ENCODE peak calls at places on chromosomes 4 and X, in five cellular contexts. J is HepG2, D is GM23338, N is K562, V is GM12878. M is an unnamed sample.

GRCh38 chr4:37584530-37585060 is 101.6 kb downstream of the RELL1 start:
- DNase-seq in D (no peak), N (no peak), V (no peak), J (no peak), M (no peak)

GRCh38 chr4:164700471-164700870 is 53.5 kb upstream of the SMIM31 start:
- DNase-seq in V (no peak), D (peak), J (peak), N (peak), M (peak)

GRCh38 chr4:149164282-149164681 is 651.4 kb downstream of the IQCM start:
- DNase-seq in D (peak), J (no peak), N (no peak), V (no peak), M (no peak)

GRCh38 chr4:66275381-66276060 is 605.2 kb upstream of the EPHA5 start:
- DNase-seq in J (no peak), D (no peak), N (no peak), V (no peak), M (no peak)

GRCh38 chr4:109879081-109879480 is 31.2 kb downstream of the LRIT3 start:
- DNase-seq in N (no peak), J (no peak), V (no peak), D (no peak), M (no peak)

GRCh38 chr4:10260777-10261176 is 144.2 kb upstream of the WDR1 start:
- DNase-seq in V (no peak), N (no peak), J (no peak), D (peak), M (no peak)

GRCh38 chr4:8832130-8832930 is 39.3 kb downstream of the HMX1 start:
- DNase-seq in N (no peak), D (no peak), J (no peak), V (no peak), M (no peak)

GRCh38 chr4:101693842-101694398 is 96.6 kb upstream of the BANK1 start:
- DNase-seq in V (no peak), D (no peak), J (no peak), N (no peak), M (no peak)

GRCh38 chr4:10619220-10619619 is 65.3 kb downstream of the CLNK start:
- DNase-seq in D (no peak), J (no peak), V (no peak), N (no peak), M (no peak)

GRCh38 chrX:153925739-153926593 is at the start of gene ARHGAP4:
- DNase-seq in V (no peak), D (peak), N (peak), J (no peak), M (no peak)

GRCh38 chrX:17042046-17042445 is 95.6 kb downstream of the REPS2 start:
- DNase-seq in D (no peak), N (no peak), J (no peak), V (no peak), M (no peak)

GRCh38 chr4:88690355-88690754 is 7.3 kb downstream of the NAP1L5 start:
- DNase-seq in D (no peak), J (no peak), V (no peak), N (peak), M (peak)

GRCh38 chr4:91243132-91243531 is 1060.6 kb upstream of the GRID2 start:
- DNase-seq in N (no peak), D (no peak), V (no peak), J (no peak), M (peak)

GRCh38 chrX:110847334-110847733 is 51.7 kb upstream of the CHRDL1 start:
- DNase-seq in N (peak), V (peak), J (peak), D (peak), M (peak)

GRCh38 chr4:107825072-107825789 is 499 bp downstream of the SGMS2 start:
- DNase-seq in J (no peak), N (peak), V (no peak), D (peak), M (peak)

GRCh38 chr4:99670409-99671073 is 12.9 kb upstream of the C4orf54 start:
- DNase-seq in D (no peak), V (no peak), N (peak), J (no peak), M (no peak)

GRCh38 chr4:687975-688694 is 816 bp downstream of the SLC49A3 start:
- DNase-seq in J (no peak), N (no peak), V (no peak), D (peak), M (no peak)

GRCh38 chrX:68848189-68848940 is 19.5 kb downstream of the EFNB1 start:
- DNase-seq in N (no peak), V (no peak), D (no peak), J (no peak), M (no peak)

GRCh38 chr4:37970702-37971101 is 10.5 kb downstream of the PTTG2 start:
- DNase-seq in N (peak), D (peak), J (peak), V (no peak), M (peak)

GRCh38 chr4:1011022-1011694 is at the start of gene FGFRL1:
- DNase-seq in N (peak), J (peak), V (no peak), D (peak), M (peak)

GRCh38 chr4:80305466-80305865 is 30.1 kb upstream of the CFAP299 start:
- DNase-seq in D (no peak), V (no peak), N (no peak), J (no peak), M (no peak)

GRCh38 chr4:87896020-87896621 is 63.4 kb downstream of the MEPE start:
- DNase-seq in J (peak), D (peak), V (no peak), N (no peak), M (peak)

GRCh38 chrX:111244238-111244750 is 26.0 kb downstream of the CAPN6 start:
- DNase-seq in J (peak), V (no peak), D (peak), N (peak), M (peak)

GRCh38 chr4:147596377-147596776 is 20.8 kb upstream of the TMEM184C start:
- DNase-seq in N (no peak), V (no peak), D (no peak), J (no peak), M (no peak)

GRCh38 chr4:75630174-75630931 is at the start of gene CDKL2:
- DNase-seq in V (peak), N (peak), J (no peak), D (peak), M (peak)

DNA sequence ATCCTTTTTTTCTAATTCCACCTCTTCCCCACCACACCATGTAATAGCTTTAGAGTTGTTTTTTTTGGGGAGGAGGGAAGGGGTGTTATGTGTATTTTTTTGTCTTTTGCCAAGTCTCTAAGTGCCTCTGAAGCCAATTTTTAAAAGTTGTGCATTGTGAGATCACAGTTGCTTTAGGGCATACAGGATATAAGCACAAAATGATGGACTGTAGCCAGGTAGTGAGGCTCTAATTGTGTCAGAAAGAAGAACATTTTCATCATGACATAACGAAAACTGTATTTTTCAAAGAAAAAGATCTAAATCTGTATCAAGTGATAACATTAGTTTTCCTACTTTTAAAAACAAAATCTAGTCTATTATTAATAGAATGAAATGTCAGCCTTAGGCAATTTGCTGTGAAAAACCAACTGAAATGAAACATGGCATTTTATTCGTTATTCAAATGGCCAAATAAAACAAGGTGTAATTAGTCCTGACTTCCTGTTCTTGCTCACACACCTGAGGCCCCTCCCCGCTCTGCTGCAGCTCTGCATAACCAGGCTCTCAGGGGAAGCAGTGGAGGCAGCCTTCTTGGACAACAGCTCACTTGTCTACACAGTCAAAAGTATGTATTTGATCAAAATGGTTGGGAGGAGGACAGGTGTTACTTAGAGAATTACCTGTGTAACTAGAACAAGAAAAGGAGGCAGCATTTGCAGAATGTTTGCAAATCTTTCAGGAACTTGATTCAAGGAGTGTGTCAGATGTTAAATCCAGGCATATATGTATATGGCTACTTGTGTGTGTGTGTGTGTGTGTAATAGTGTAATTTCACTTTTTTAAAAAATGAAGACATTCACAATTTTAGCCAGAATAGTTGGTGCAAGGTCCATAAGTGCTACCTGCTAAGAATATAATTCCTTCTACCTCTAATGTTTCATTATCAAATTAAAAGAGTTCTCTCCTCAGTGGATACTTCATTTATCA is 157.6 kb downstream of the PALLD start:
- DNase-seq in V (no peak), D (peak), J (no peak), N (no peak), M (no peak)
- TF ChIP-seq JUNB in V (no peak), D (no peak), J (no peak), N (no peak), M (no peak)

DNA sequence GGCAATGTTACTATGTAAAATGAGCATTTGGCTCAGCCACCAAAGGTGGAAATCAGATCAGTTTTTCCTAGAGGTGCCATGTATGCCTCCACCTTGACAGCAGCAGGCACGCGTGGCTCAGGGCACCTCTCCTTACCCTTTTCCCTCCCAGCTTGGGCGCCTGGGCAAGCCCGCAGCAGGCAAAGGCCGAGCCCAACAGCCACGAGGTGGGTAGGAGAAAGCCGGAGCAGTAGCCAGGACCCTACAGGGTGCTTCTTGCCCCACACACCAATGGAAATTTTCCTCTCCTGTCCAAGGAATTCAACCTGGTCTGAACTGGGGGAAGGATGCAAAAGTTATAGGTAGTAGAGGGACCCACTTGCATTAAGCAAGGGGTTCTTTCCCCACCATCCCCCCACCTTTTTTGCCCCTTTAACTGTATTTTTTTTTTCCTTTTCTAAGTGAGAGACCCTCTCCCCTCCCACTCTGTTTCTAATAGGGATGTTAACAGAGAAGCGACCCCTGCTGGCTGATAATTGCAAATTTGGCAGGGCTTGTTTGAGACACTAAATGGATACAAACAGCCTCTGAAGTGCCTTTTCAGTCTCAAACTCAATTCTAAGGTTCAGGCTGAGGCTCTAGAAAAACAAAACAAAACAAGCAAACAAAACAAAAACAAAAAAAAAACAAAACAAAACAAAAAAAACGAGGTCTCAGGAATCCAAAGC is 895.1 kb downstream of the PCDH18 start:
- DNase-seq in D (peak), J (peak), N (peak), V (no peak), M (no peak)
- TF ChIP-seq JUNB in D (no peak), J (no peak), N (no peak), V (no peak), M (no peak)

GRCh38 chrX:9467751-9468150 is 2.9 kb downstream of the TBL1X start:
- DNase-seq in D (no peak), V (no peak), J (no peak), N (no peak), M (no peak)
- TF ChIP-seq JUNB in D (no peak), V (no peak), J (no peak), N (no peak), M (no peak)

GRCh38 chr4:54102747-54103146 is 2.8 kb downstream of the GSX2 start:
- DNase-seq in D (no peak), V (no peak), N (no peak), J (no peak), M (no peak)
- TF ChIP-seq JUNB in D (no peak), V (no peak), N (no peak), J (no peak), M (no peak)

GRCh38 chr4:72525938-72526337 is 43.1 kb downstream of the ADAMTS3 start:
- DNase-seq in N (no peak), D (no peak), J (no peak), V (no peak), M (no peak)
- TF ChIP-seq JUNB in N (no peak), D (no peak), J (no peak), V (no peak), M (no peak)

GRCh38 chrX:131918839-131919238 is 104.3 kb upstream of the STK26 start:
- DNase-seq in D (no peak), V (no peak), J (no peak), N (no peak), M (no peak)
- TF ChIP-seq JUNB in D (no peak), V (no peak), J (no peak), N (no peak), M (no peak)

GRCh38 chrX:143304518-143304917 is 212.8 kb downstream of the SPANXN3 start:
- DNase-seq in V (no peak), D (no peak), J (no peak), N (no peak), M (no peak)

GRCh38 chrX:143306991-143307965 is 210.0 kb downstream of the SPANXN3 start:
- DNase-seq in V (no peak), J (no peak), N (no peak), D (peak), M (no peak)
- TF ChIP-seq JUNB in V (no peak), J (no peak), N (no peak), D (no peak), M (no peak)

DNA sequence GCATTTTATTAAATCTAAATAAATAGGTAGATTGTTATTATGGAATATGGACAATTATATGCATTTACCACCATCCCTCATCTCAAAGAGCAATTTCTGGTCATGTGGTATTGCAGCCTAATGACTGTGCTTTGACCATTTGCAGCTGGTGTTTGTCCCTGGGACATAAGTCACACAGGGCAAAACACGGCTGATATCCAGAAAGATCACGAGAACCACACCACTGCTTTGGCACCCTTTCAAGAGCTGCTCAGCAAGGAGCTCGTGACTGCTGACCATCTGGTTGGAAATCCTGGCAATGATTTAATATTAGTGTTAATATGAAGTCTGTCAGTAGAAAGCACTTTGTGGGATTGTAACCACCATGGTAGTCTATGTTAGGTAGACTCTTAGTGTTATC is 545.0 kb downstream of the GBA3 start:
- DNase-seq in J (no peak), D (no peak), V (no peak), N (no peak), M (no peak)
- TF ChIP-seq JUNB in J (no peak), D (no peak), V (no peak), N (no peak), M (no peak)

GRCh38 chr4:138952405-138952804 is 63.2 kb upstream of the NOCT start:
- DNase-seq in V (no peak), D (no peak), J (no peak), N (no peak), M (no peak)
- TF ChIP-seq JUNB in V (no peak), D (no peak), J (no peak), N (no peak), M (no peak)

GRCh38 chr4:124566030-124566429 is 146.5 kb downstream of the ANKRD50 start:
- DNase-seq in N (no peak), J (no peak), V (no peak), D (no peak), M (no peak)
- TF ChIP-seq JUNB in N (no peak), J (no peak), V (no peak), D (no peak), M (no peak)